ENCODE peak calls at places on chromosome 6, in nine cellular contexts. N, Y, I, C, R, D, Q, L and W are unnamed samples.
A peak's percentile ranks its signal among the peaks of the same experiment; 100 is the strongest.

GRCh38 chr6:2546941-2547716 is 203.6 kb downstream of the MYLK4 start:
- DNase-seq in N (no peak), Y (no peak), I (no peak), C (no peak), R (no peak), D (peak; percentile 84), Q (no peak), L (no peak), W (no peak)

GRCh38 chr6:68197356-68197755 is 437.7 kb upstream of the ADGRB3 start:
- DNase-seq in N (no peak), Y (no peak), I (no peak), C (no peak), R (no peak), D (no peak), Q (no peak), L (no peak), W (no peak)

GRCh38 chr6:112710710-112711109 is 363.6 kb downstream of the RFPL4B start:
- DNase-seq in N (no peak), Y (no peak), I (no peak), C (peak; percentile 33), R (no peak), D (no peak), Q (no peak), L (no peak), W (no peak)

GRCh38 chr6:18216411-18216810 is 47.9 kb downstream of the DEK start:
- DNase-seq in N (no peak), Y (no peak), I (no peak), C (peak; percentile 92), R (no peak), D (no peak), Q (no peak), L (no peak), W (no peak)

GRCh38 chr6:52368002-52368401 is 6.1 kb downstream of the PAQR8 start:
- DNase-seq in N (no peak), Y (no peak), I (no peak), C (no peak), R (no peak), D (no peak), Q (no peak), L (no peak), W (no peak)

GRCh38 chr6:43308101-43308989 is at the start of gene CRIP3:
- DNase-seq in N (peak; percentile 33), Y (peak; percentile 52), I (peak; percentile 33), C (peak; percentile 54), R (no peak), D (no peak), Q (peak; percentile 75), L (peak; percentile 64), W (no peak)

GRCh38 chr6:6556738-6557503 is 31.6 kb upstream of the LY86 start:
- DNase-seq in N (peak; percentile 33), Y (peak; percentile 64), I (no peak), C (peak; percentile 46), R (no peak), D (peak; percentile 66), Q (peak; percentile 65), L (peak; percentile 69), W (no peak)

GRCh38 chr6:17311595-17312311 is 30.6 kb downstream of the RBM24 start:
- DNase-seq in N (no peak), Y (no peak), I (no peak), C (peak; percentile 40), R (no peak), D (no peak), Q (no peak), L (no peak), W (no peak)

GRCh38 chr6:89986650-89987074 is 92.4 kb downstream of the GJA10 start:
- DNase-seq in N (no peak), Y (no peak), I (no peak), C (peak; percentile 88), R (no peak), D (no peak), Q (no peak), L (no peak), W (no peak)

GRCh38 chr6:29685718-29686326 is 4.9 kb upstream of the ZFP57 start:
- DNase-seq in N (no peak), Y (no peak), I (no peak), C (no peak), R (no peak), D (no peak), Q (no peak), L (no peak), W (no peak)

GRCh38 chr6:33668914-33669313 is 42.6 kb downstream of the UQCC2 start:
- DNase-seq in N (peak; percentile 72), Y (no peak), I (peak; percentile 43), C (no peak), R (no peak), D (no peak), Q (no peak), L (peak; percentile 51), W (no peak)

GRCh38 chr6:136791296-136792065 is 796 bp downstream of the MAP3K5 start:
- DNase-seq in N (peak; percentile 51), Y (peak; percentile 42), I (peak; percentile 34), C (peak; percentile 46), R (peak; percentile 44), D (peak; percentile 67), Q (peak; percentile 86), L (peak; percentile 31), W (peak; percentile 77)

GRCh38 chr6:2229742-2230141 is 15.7 kb downstream of the GMDS start:
- DNase-seq in N (no peak), Y (no peak), I (no peak), C (no peak), R (no peak), D (no peak), Q (no peak), L (no peak), W (no peak)

GRCh38 chr6:155171109-155171746 is 92.6 kb upstream of the CLDN20 start:
- DNase-seq in N (peak; percentile 80), Y (no peak), I (peak; percentile 68), C (peak; percentile 94), R (no peak), D (no peak), Q (no peak), L (peak; percentile 46), W (peak; percentile 90)

GRCh38 chr6:85803721-85804120 is 161.0 kb upstream of the SYNCRIP start:
- DNase-seq in N (no peak), Y (no peak), I (no peak), C (no peak), R (no peak), D (no peak), Q (no peak), L (no peak), W (no peak)

GRCh38 chr6:134063966-134064445 is 11.6 kb upstream of the SLC2A12 start:
- DNase-seq in N (peak; percentile 48), Y (peak; percentile 55), I (peak; percentile 26), C (peak; percentile 75), R (peak; percentile 57), D (peak; percentile 63), Q (no peak), L (peak; percentile 76), W (peak; percentile 69)

GRCh38 chr6:88008821-88009220 is 38.8 kb upstream of the SPACA1 start:
- DNase-seq in N (no peak), Y (no peak), I (no peak), C (peak; percentile 95), R (no peak), D (no peak), Q (no peak), L (no peak), W (no peak)

GRCh38 chr6:121688974-121689373 is 253.5 kb downstream of the GJA1 start:
- DNase-seq in N (no peak), Y (no peak), I (no peak), C (no peak), R (no peak), D (no peak), Q (no peak), L (no peak), W (no peak)

GRCh38 chr6:123926000-123926399 is 122.3 kb downstream of the NKAIN2 start:
- DNase-seq in N (no peak), Y (no peak), I (no peak), C (peak; percentile 67), R (no peak), D (no peak), Q (no peak), L (no peak), W (no peak)

GRCh38 chr6:116741571-116741970 is 23.9 kb downstream of the FAM162B start:
- DNase-seq in N (no peak), Y (no peak), I (no peak), C (no peak), R (no peak), D (no peak), Q (no peak), L (no peak), W (no peak)

GRCh38 chr6:26021350-26022165 is 59.0 kb downstream of the TRIM38 start:
- DNase-seq in N (peak; percentile 91), Y (peak; percentile 78), I (peak; percentile 76), C (peak; percentile 93), R (peak; percentile 80), D (peak; percentile 94), Q (peak; percentile 84), L (peak; percentile 93), W (peak; percentile 91)

GRCh38 chr6:41536884-41537347 is 9.3 kb upstream of the FOXP4 start:
- DNase-seq in N (no peak), Y (no peak), I (no peak), C (peak; percentile 73), R (no peak), D (peak; percentile 37), Q (peak; percentile 88), L (no peak), W (no peak)

GRCh38 chr6:40950986-40951730 is 87.9 kb downstream of the UNC5CL start:
- DNase-seq in N (no peak), Y (no peak), I (no peak), C (peak; percentile 73), R (no peak), D (no peak), Q (no peak), L (no peak), W (no peak)

GRCh38 chr6:114135348-114136002 is 164.5 kb upstream of the HDAC2 start:
- DNase-seq in N (no peak), Y (no peak), I (no peak), C (no peak), R (no peak), D (no peak), Q (no peak), L (no peak), W (no peak)

GRCh38 chr6:63509652-63510352 is 62.5 kb upstream of the LOC128125822 start:
- DNase-seq in N (no peak), Y (peak; percentile 45), I (no peak), C (peak; percentile 50), R (no peak), D (no peak), Q (peak; percentile 82), L (no peak), W (no peak)

GRCh38 chr6:3310710-3311109 is 52.0 kb downstream of the PSMG4 start:
- DNase-seq in N (no peak), Y (no peak), I (no peak), C (no peak), R (no peak), D (no peak), Q (no peak), L (no peak), W (no peak)

GRCh38 chr6:133995296-133995695 is 42.3 kb downstream of the TBPL1 start:
- DNase-seq in N (no peak), Y (no peak), I (no peak), C (peak; percentile 62), R (no peak), D (no peak), Q (no peak), L (no peak), W (no peak)

GRCh38 chr6:41327177-41327576 is 8.2 kb upstream of the NCR2 start:
- DNase-seq in N (no peak), Y (no peak), I (no peak), C (no peak), R (no peak), D (no peak), Q (no peak), L (no peak), W (no peak)

GRCh38 chr6:164069352-164070022 is 655.0 kb downstream of the QKI start:
- DNase-seq in N (no peak), Y (no peak), I (no peak), C (peak; percentile 61), R (peak; percentile 10), D (no peak), Q (no peak), L (no peak), W (no peak)